ENCODE peak calls at places on chromosomes 5 and 9, in five cellular contexts. N is astrocyte of the hippocampus; A is GM19239; G is caudate nucleus; B is stimulated activated CD4-positive, alpha-beta T cell treated with anti-CD3 and anti-CD28 coated beads, Interleukin-1b, Interleukin-23, amount 100 ng/mL, for 48 hours. M is an unnamed sample.

GRCh38 chr5:41636605-41637004 is 126.2 kb upstream of the PLCXD3 start:
- DNase-seq in A (no peak), G (no peak), N (peak; percentile 21), B (no peak), M (no peak)

GRCh38 chr5:129906177-129906887 is 2.1 kb downstream of the CHSY3 start:
- DNase-seq in B (no peak), G (peak; percentile 26), N (peak; percentile 65), A (no peak), M (no peak)

GRCh38 chr9:75488082-75488713 is 399.9 kb downstream of the OSTF1 start:
- DNase-seq in A (no peak), N (no peak), G (no peak), B (no peak), M (no peak)

GRCh38 chr9:26809795-26810194 is 82.8 kb downstream of the CAAP1 start:
- DNase-seq in A (no peak), B (no peak), G (no peak), N (peak; percentile 43), M (no peak)

GRCh38 chr5:143199843-143200242 is 203.6 kb downstream of the NR3C1 start:
- DNase-seq in B (no peak), G (no peak), A (no peak), N (no peak), M (no peak)

GRCh38 chr5:123809594-123810172 is 297.7 kb downstream of the CSNK1G3 start:
- DNase-seq in G (no peak), B (no peak), N (peak; percentile 14), A (no peak), M (no peak)

GRCh38 chr9:130156672-130157071 is 15.5 kb upstream of the NCS1 start:
- DNase-seq in A (no peak), B (no peak), N (no peak), G (peak; percentile 37), M (no peak)

GRCh38 chr5:145178667-145179523 is 656.2 kb downstream of the PRELID2 start:
- DNase-seq in A (no peak), G (no peak), B (no peak), N (peak; percentile 41), M (no peak)

GRCh38 chr5:79774171-79774854 is 84.7 kb downstream of the CMYA5 start:
- DNase-seq in A (no peak), G (peak; percentile 41), B (no peak), N (peak; percentile 33), M (peak; percentile 17)

GRCh38 chr9:104143554-104143919 is 49.4 kb downstream of the SMC2 start:
- DNase-seq in G (no peak), B (no peak), A (no peak), N (no peak), M (no peak)

GRCh38 chr9:128242828-128243485 is 32.9 kb downstream of the GOLGA2 start:
- DNase-seq in N (no peak), G (no peak), B (no peak), A (no peak), M (no peak)

GRCh38 chr9:116318463-116319271 is 165.1 kb downstream of the PAPPA start:
- DNase-seq in G (no peak), A (no peak), N (peak; percentile 46), B (no peak), M (no peak)

GRCh38 chr5:35205186-35205585 is 25.1 kb downstream of the PRLR start:
- DNase-seq in A (no peak), B (no peak), G (no peak), N (no peak), M (no peak)

GRCh38 chr5:1763548-1763911 is 36.1 kb downstream of the MRPL36 start:
- DNase-seq in A (peak; percentile 49), N (peak; percentile 80), B (no peak), G (no peak), M (peak; percentile 57)

M was measured in activated CD4-positive, alpha-beta memory T cell treated with anti-CD3 and anti-CD28 coated beads for 36 hours.